ENCODE peak calls at places on chromosomes 4 and X, in six cellular contexts. Q is IMR-90, J is brain microvascular endothelial cell, G is colonic mucosa, W is RWPE1, U is transverse colon. S is an unnamed sample.

GRCh38 chrX:27679281-27679680 is 89.1 kb downstream of the DCAF8L2 start:
- DNase-seq in Q (peak), J (peak), G (no peak), W (no peak), U (no peak), S (peak)

GRCh38 chr4:41573458-41574129 is 35.6 kb downstream of the LIMCH1 start:
- DNase-seq in Q (no peak), J (no peak), G (no peak), W (peak), U (no peak), S (peak)

GRCh38 chr4:105674011-105674410 is 34.5 kb downstream of the INTS12 start:
- DNase-seq in Q (no peak), J (no peak), G (no peak), W (no peak), U (no peak), S (no peak)

GRCh38 chr4:185920171-185920570 is 108.2 kb upstream of the SORBS2 start:
- DNase-seq in Q (no peak), J (peak), G (no peak), W (peak), U (no peak), S (peak)

GRCh38 chrX:57241967-57242366 is 44.5 kb upstream of the FAAH2 start:
- DNase-seq in Q (no peak), J (no peak), G (no peak), W (no peak), U (no peak), S (no peak)

GRCh38 chr4:14237911-14238310 is 610.4 kb upstream of the BOD1L1 start:
- DNase-seq in Q (no peak), J (no peak), G (no peak), W (no peak), U (no peak), S (no peak)

GRCh38 chr4:137530176-137530575 is 2.1 kb downstream of the PCDH18 start:
- DNase-seq in Q (peak), J (peak), G (no peak), W (no peak), U (no peak), S (peak)

GRCh38 chr4:7358100-7358735 is 76.5 kb downstream of the PSAPL1 start:
- DNase-seq in Q (peak), J (peak), G (no peak), W (peak), U (no peak), S (peak)

GRCh38 chrX:17839269-17839668 is 21.8 kb downstream of the RAI2 start:
- DNase-seq in Q (no peak), J (no peak), G (no peak), W (no peak), U (no peak), S (no peak)

GRCh38 chrX:71533850-71534515 is 1.1 kb downstream of the OGT start:
- DNase-seq in Q (peak), J (peak), G (peak), W (no peak), U (peak), S (peak)

GRCh38 chr4:84939111-84939510 is 27.4 kb downstream of the WDFY3 start:
- DNase-seq in Q (no peak), J (no peak), G (no peak), W (no peak), U (no peak), S (no peak)

GRCh38 chr4:92969650-92970370 is 666.0 kb downstream of the GRID2 start:
- DNase-seq in Q (peak), J (peak), G (no peak), W (peak), U (no peak), S (peak)

GRCh38 chrX:133045986-133046385 is 50.9 kb downstream of the USP26 start:
- DNase-seq in Q (peak), J (peak), G (no peak), W (peak), U (no peak), S (peak)

GRCh38 chrX:74788545-74789086 is 136.6 kb downstream of the NEXMIF start:
- DNase-seq in Q (no peak), J (no peak), G (no peak), W (peak), U (no peak), S (no peak)

GRCh38 chrX:131057706-131058105 is 440 bp upstream of the ARHGAP36 start:
- DNase-seq in Q (no peak), J (no peak), G (no peak), W (no peak), U (no peak), S (no peak)
- H3K27ac ChIP-seq in Q (no peak), J (no peak), G (no peak), W (no peak), U (no peak), S (no peak)

GRCh38 chrX:11351375-11352295 is 58.4 kb downstream of the AMELX start:
- DNase-seq in Q (peak), J (peak), G (peak), W (no peak), U (peak), S (peak)
- H3K27ac ChIP-seq in Q (peak), J (peak), G (peak), W (no peak), U (peak), S (no peak)

DNA sequence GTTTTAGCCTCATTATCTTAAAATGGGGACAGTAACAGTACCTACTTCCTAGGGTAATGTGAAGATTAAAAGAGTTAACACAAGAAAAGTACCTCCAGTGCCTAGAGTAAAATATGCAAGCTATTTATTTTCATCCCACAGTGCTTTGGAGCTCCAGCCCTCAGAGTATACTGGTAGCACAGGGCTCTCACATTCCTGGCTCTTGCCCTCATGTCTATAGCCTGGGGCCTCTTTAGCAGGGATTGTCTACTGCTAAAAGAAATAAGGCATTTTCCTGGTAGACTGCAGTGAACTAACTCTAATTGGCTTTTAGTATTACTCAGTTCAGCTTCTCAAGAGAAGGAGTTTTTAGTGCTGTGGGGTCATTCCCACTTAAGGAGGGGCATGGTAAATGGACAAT is 60.8 kb downstream of the RRAGB start:
- DNase-seq in Q (peak), J (no peak), G (no peak), W (no peak), U (no peak), S (no peak)
- H3K27ac ChIP-seq in Q (no peak), J (no peak), G (no peak), W (no peak), U (no peak), S (no peak)

GRCh38 chr4:113756005-113756410 is 5.5 kb downstream of the CAMK2D start:
- DNase-seq in Q (peak), J (peak), G (no peak), W (peak), U (no peak), S (peak)

GRCh38 chr4:113759696-113760093 is 1.8 kb downstream of the CAMK2D start:
- DNase-seq in Q (peak), J (no peak), G (no peak), W (no peak), U (no peak), S (no peak)

GRCh38 chr4:113760094-113760851 is 1.3 kb downstream of the CAMK2D start:
- DNase-seq in Q (peak), J (peak), G (peak), W (peak), U (peak), S (peak)

GRCh38 chr4:113758361-113758760 is 3.2 kb downstream of the CAMK2D start:
- DNase-seq in Q (peak), J (no peak), G (no peak), W (no peak), U (no peak), S (peak)

GRCh38 chr4:113757486-113757885 is 4.1 kb downstream of the CAMK2D start:
- DNase-seq in Q (no peak), J (no peak), G (no peak), W (no peak), U (no peak), S (no peak)
- H3K27ac ChIP-seq in Q (no peak), J (no peak), G (no peak), W (no peak), U (peak), S (peak)

S was measured in astrocyte.